ENCODE peak calls at places on chromosomes 12 and 14, in four cellular contexts. Q, F, E and J are unnamed samples.

GRCh38 chr14:97602438-97603117 is 805.4 kb downstream of the VRK1 start:
- DNase-seq in F (peak), E (no peak), Q (no peak), J (no peak)

GRCh38 chr12:93127582-93128331 is 198.7 kb upstream of the EEA1 start:
- DNase-seq in E (no peak), F (peak), Q (peak), J (no peak)

GRCh38 chr12:5442251-5443006 is 10.5 kb downstream of the NTF3 start:
- DNase-seq in Q (no peak), F (no peak), E (no peak), J (no peak)

GRCh38 chr14:54446201-54446693 is 5.1 kb upstream of the CNIH1 start:
- DNase-seq in Q (peak), F (no peak), E (no peak), J (no peak)

GRCh38 chr14:80784824-80785223 is 156.7 kb downstream of the CEP128 start:
- DNase-seq in F (no peak), Q (no peak), E (peak), J (no peak)

GRCh38 chr14:94571395-94571794 is 9.8 kb upstream of the SERPINA5 start:
- DNase-seq in F (no peak), Q (no peak), E (no peak), J (no peak)

GRCh38 chr12:127145929-127146789 is 1120.8 kb upstream of the TMEM132C start:
- DNase-seq in Q (no peak), E (peak), F (peak), J (no peak)

GRCh38 chr12:115004469-115005146 is 320.6 kb upstream of the TBX3 start:
- DNase-seq in Q (no peak), E (no peak), F (no peak), J (no peak)

GRCh38 chr12:109166371-109166770 is 50.0 kb downstream of the ACACB start:
- DNase-seq in Q (no peak), F (no peak), E (no peak), J (no peak)

GRCh38 chr14:90970167-90970600 is 90.3 kb downstream of the RPS6KA5 start:
- DNase-seq in E (no peak), F (no peak), Q (no peak), J (no peak)

GRCh38 chr14:104238424-104239184 is 100.2 kb downstream of the KIF26A start:
- DNase-seq in Q (no peak), E (no peak), F (no peak), J (no peak)

GRCh38 chr12:100823988-100824387 is 29.4 kb downstream of the ANO4 start:
- DNase-seq in F (no peak), E (no peak), Q (no peak), J (no peak)

GRCh38 chr12:95205685-95206084 is 11.6 kb downstream of the FGD6 start:
- DNase-seq in F (no peak), Q (peak), E (no peak), J (no peak)

GRCh38 chr12:117050060-117050459 is 49.2 kb downstream of the TESC start:
- DNase-seq in E (no peak), Q (no peak), F (no peak), J (no peak)

GRCh38 chr14:99125113-99125512 is 146.9 kb downstream of the BCL11B start:
- DNase-seq in Q (peak), E (no peak), F (no peak), J (no peak)

GRCh38 chr14:52314521-52315354 is 626 bp downstream of the PTGER2 start:
- DNase-seq in E (no peak), Q (no peak), F (peak), J (peak)

GRCh38 chr12:69553626-69554248 is 31.5 kb upstream of the CCT2 start:
- DNase-seq in E (peak), Q (peak), F (no peak), J (no peak)

GRCh38 chr12:47316609-47317049 is 236.9 kb upstream of the AMIGO2 start:
- DNase-seq in F (no peak), Q (no peak), E (peak), J (no peak)

GRCh38 chr12:111685322-111685810 is 390 bp downstream of the BRAP start:
- DNase-seq in E (no peak), Q (no peak), F (no peak), J (no peak)

GRCh38 chr14:73457050-73457934 is 1.1 kb downstream of the NUMB start:
- DNase-seq in F (peak), E (no peak), Q (peak), J (no peak)

GRCh38 chr12:18521461-18521860 is 216.4 kb downstream of the PLCZ1 start:
- DNase-seq in F (no peak), E (no peak), Q (no peak), J (no peak)

GRCh38 chr12:49615725-49616124 is 7.6 kb upstream of the PRPF40B start:
- DNase-seq in Q (no peak), F (no peak), E (no peak), J (no peak)

GRCh38 chr12:49612210-49612609 is 6.8 kb upstream of the FAM186B start:
- DNase-seq in F (no peak), E (no peak), Q (no peak), J (no peak)

GRCh38 chr12:49609059-49609874 is 3.8 kb upstream of the FAM186B start:
- DNase-seq in Q (no peak), E (no peak), F (no peak), J (no peak)

GRCh38 chr12:49609875-49610154 is 4.4 kb upstream of the FAM186B start:
- DNase-seq in Q (no peak), F (no peak), E (no peak), J (no peak)
- TF ChIP-seq CTCF in Q (no peak), F (no peak), E (no peak), J (no peak)

GRCh38 chr12:8678661-8679111 is 16.1 kb upstream of the MFAP5 start:
- DNase-seq in E (no peak), Q (no peak), F (no peak), J (no peak)

GRCh38 chr12:8677362-8677761 is 14.7 kb upstream of the MFAP5 start:
- DNase-seq in Q (no peak), E (no peak), F (no peak), J (no peak)

GRCh38 chr12:8676651-8677050 is 14.0 kb upstream of the MFAP5 start:
- DNase-seq in E (no peak), F (no peak), Q (no peak), J (no peak)

GRCh38 chr12:8681129-8681902 is 16.5 kb upstream of the RIMKLB start:
- DNase-seq in Q (no peak), F (no peak), E (no peak), J (no peak)

GRCh38 chr12:8680533-8680932 is 17.3 kb upstream of the RIMKLB start:
- DNase-seq in Q (no peak), E (no peak), F (no peak), J (no peak)
- TF ChIP-seq CTCF in Q (no peak), E (peak), F (no peak), J (no peak)

GRCh38 chr14:100281286-100282082 is 24.8 kb downstream of the SLC25A29 start:
- DNase-seq in Q (no peak), E (no peak), F (no peak), J (no peak)

GRCh38 chr14:100279563-100279962 is 26.7 kb downstream of the SLC25A29 start:
- DNase-seq in F (no peak), Q (no peak), E (no peak), J (no peak)

GRCh38 chr14:100279133-100279532 is 27.1 kb downstream of the SLC25A29 start:
- DNase-seq in F (no peak), E (no peak), Q (no peak), J (no peak)

GRCh38 chr14:100282083-100282350 is 24.2 kb downstream of the SLC25A29 start:
- DNase-seq in F (no peak), Q (no peak), E (no peak), J (no peak)

DNA sequence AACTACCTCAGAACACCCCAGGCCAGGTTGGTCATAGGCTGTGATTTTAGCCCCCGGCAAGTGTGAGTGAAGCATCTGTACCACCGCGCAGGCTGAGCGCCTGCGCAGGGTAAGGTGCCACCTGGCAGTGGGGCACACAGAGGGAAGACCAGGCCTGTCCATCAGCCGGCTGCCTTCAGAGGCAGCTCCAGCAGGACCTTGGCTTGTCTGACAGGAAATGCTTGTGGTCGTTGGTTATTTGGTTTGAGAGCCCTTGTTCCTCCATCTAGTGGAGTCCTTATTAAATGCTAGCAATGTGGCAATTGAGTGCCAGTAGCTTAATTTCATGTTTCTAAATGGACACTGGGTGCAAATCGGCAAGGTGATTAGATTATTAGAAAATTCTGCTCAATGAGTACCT is 27.5 kb downstream of the SLC25A29 start:
- DNase-seq in E (peak), Q (no peak), F (no peak), J (no peak)
- TF ChIP-seq CTCF in E (peak), Q (no peak), F (no peak), J (no peak)

GRCh38 chr14:105492966-105493871 is 2.2 kb downstream of the TEDC1 start:
- DNase-seq in E (no peak), Q (no peak), F (peak), J (peak)
- TF ChIP-seq CTCF in E (no peak), Q (no peak), F (no peak), J (no peak)

DNA sequence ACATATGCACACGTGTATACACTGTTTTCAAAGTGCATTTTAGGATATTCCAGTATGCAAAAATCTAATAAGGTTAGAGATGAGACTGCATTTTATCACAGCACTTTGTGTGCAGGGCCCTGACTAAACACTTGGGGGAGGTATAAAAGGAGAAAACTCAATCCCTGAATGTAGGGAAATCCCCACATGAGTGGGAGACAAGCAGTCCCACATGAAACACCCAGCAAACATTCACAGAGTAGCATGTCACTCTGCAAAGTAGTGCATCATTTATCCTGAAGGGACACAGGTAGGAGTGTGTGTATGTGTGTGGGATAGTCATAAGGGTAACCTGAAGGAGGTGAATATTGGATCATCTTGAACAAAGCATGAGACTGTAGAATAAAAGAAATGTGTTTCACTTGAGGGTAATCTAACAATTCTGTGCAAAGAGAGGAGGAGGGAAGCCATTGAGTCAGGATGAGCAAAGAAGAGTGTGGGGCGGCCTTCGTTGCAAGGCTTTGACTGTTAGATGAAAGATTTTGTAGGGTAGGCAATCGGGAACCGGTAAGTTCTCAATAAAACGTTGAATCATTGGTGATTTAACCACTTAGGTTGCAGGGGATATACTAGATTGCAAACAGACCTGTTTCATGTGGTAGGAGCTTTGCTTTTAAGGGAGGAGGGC is 2.9 kb downstream of the PRPF40B start:
- DNase-seq in Q (no peak), F (no peak), E (no peak), J (no peak)
- TF ChIP-seq CTCF in Q (no peak), F (no peak), E (no peak), J (no peak)

DNA sequence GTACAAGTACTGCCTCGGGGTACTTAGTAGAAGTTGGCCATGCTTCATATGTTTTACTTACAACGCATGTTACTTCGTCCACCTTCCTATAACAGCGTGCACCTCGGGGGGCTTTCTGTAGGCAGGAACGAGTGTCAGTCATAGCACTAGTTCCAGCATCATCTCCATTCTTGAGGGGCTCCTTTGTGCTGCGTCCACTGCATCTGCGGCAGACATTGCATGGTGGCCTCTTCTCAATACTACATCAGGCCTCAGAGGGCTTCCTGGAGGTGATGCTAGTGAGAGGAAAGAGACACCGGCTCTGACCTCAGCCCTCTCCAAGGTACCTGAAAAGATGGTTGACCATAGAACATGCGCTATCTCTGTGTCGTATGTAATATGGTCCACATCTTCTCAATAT is 121.2 kb upstream of the RTL1 start:
- DNase-seq in E (no peak), Q (no peak), F (no peak), J (no peak)
- TF ChIP-seq CTCF in E (no peak), Q (no peak), F (no peak), J (no peak)

GRCh38 chr12:51695241-51696010 is 104.4 kb downstream of the SCN8A start:
- DNase-seq in Q (no peak), F (no peak), E (no peak), J (no peak)
- TF ChIP-seq CTCF in Q (no peak), F (no peak), E (no peak), J (no peak)

GRCh38 chr12:14936224-14936861 is 2.0 kb downstream of the ERP27 start:
- DNase-seq in F (no peak), E (no peak), Q (no peak), J (no peak)
- TF ChIP-seq CTCF in F (no peak), E (no peak), Q (no peak), J (no peak)